ENCODE peak calls at places on chromosomes 6 and 20, in four cellular contexts. Y is stimulated activated CD4-positive, alpha-beta T cell treated with anti-CD3 and anti-CD28 coated beads, Interleukin-1b, Interleukin-23, amount 100 ng/mL, for 24 hours; F is left cardiac atrium; D is heart left ventricle. V is an unnamed sample.

GRCh38 chr20:31685853-31686641 is 36.6 kb downstream of the BCL2L1 start:
- DNase-seq in Y (no peak), F (no peak), D (no peak), V (no peak)

GRCh38 chr6:9516207-9516606 is 898.7 kb downstream of the TFAP2A start:
- DNase-seq in Y (no peak), F (no peak), D (no peak), V (no peak)

GRCh38 chr6:151763938-151764680 is 43.4 kb upstream of the ESR1 start:
- DNase-seq in Y (no peak), F (peak; percentile 95), D (peak; percentile 96), V (peak; percentile 96)

GRCh38 chr6:12291785-12292604 is 1.8 kb downstream of the EDN1 start:
- DNase-seq in Y (no peak), F (no peak), D (no peak), V (no peak)

GRCh38 chr20:63534427-63534830 is 2.7 kb downstream of the PTK6 start:
- DNase-seq in Y (no peak), F (no peak), D (peak; percentile 29), V (peak; percentile 41)

GRCh38 chr6:74871757-74872156 is 334.1 kb downstream of the COL12A1 start:
- DNase-seq in Y (no peak), F (no peak), D (no peak), V (no peak)

GRCh38 chr6:166768761-166769160 is 141.7 kb upstream of the RPS6KA2 start:
- DNase-seq in Y (no peak), F (no peak), D (no peak), V (no peak)

GRCh38 chr6:162184465-162184864 is 543.1 kb downstream of the PRKN start:
- DNase-seq in Y (no peak), F (no peak), D (no peak), V (no peak)

GRCh38 chr6:170159040-170159965 is 131.6 kb downstream of the DLL1 start:
- DNase-seq in Y (no peak), F (no peak), D (peak; percentile 24), V (peak; percentile 76)

GRCh38 chr20:6071162-6071695 is 17.4 kb upstream of the LRRN4 start:
- DNase-seq in Y (no peak), F (no peak), D (no peak), V (no peak)

GRCh38 chr6:27312146-27312949 is at the start of gene POM121L2:
- DNase-seq in Y (peak; percentile 36), F (peak; percentile 44), D (peak; percentile 28), V (no peak)

V was measured in aorta.